ENCODE peak calls at places on chromosome 15, in ten cellular contexts. Y, K, Q, H, W, X, N, D, G and J are unnamed samples.

GRCh38 chr15:26028086-26028740 is 165.1 kb upstream of the ATP10A start:
- DNase-seq in X (no peak), N (no peak), Y (peak), Q (no peak), D (peak), G (no peak), K (no peak), H (peak), W (no peak), J (no peak)

GRCh38 chr15:33069161-33069560 is 125.4 kb downstream of the FMN1 start:
- DNase-seq in G (no peak), Y (peak), N (no peak), W (no peak), K (no peak), Q (no peak), D (no peak), H (no peak), X (no peak), J (no peak)

GRCh38 chr15:95919460-95919859 is 411.0 kb upstream of the NR2F2 start:
- DNase-seq in K (no peak), H (no peak), G (no peak), N (no peak), D (no peak), Q (no peak), W (no peak), X (no peak), Y (no peak), J (no peak)

GRCh38 chr15:56732881-56733130 is 503 bp downstream of the ZNF280D start:
- DNase-seq in Y (no peak), Q (peak), G (no peak), W (no peak), K (no peak), H (no peak), X (no peak), N (no peak), D (no peak), J (peak)

GRCh38 chr15:52133510-52134220 is 21.1 kb upstream of the BCL2L10 start:
- DNase-seq in G (no peak), D (no peak), X (no peak), K (no peak), Q (no peak), H (no peak), W (no peak), Y (no peak), N (no peak), J (no peak)

GRCh38 chr15:22968356-22968755 is 11.8 kb downstream of the CYFIP1 start:
- DNase-seq in Q (peak), H (peak), K (no peak), X (peak), N (no peak), Y (no peak), G (no peak), W (no peak), D (peak), J (no peak)

GRCh38 chr15:52810346-52810745 is 20.2 kb upstream of the ONECUT1 start:
- DNase-seq in K (no peak), G (no peak), W (no peak), N (no peak), Y (no peak), Q (no peak), X (no peak), H (no peak), D (no peak), J (no peak)

GRCh38 chr15:64045774-64046346 is 425 bp downstream of the DAPK2 start:
- DNase-seq in K (peak), X (no peak), Y (no peak), D (no peak), H (no peak), G (peak), N (peak), Q (no peak), W (no peak), J (no peak)

GRCh38 chr15:74799255-74799842 is 13.3 kb upstream of the LMAN1L start:
- DNase-seq in Y (no peak), W (no peak), X (no peak), K (no peak), D (no peak), G (peak), H (no peak), Q (no peak), N (no peak), J (no peak)

GRCh38 chr15:100973351-100974034 is 54.3 kb downstream of the LRRK1 start:
- DNase-seq in X (no peak), W (no peak), H (no peak), G (no peak), K (no peak), Y (peak), Q (no peak), D (no peak), N (no peak), J (no peak)

GRCh38 chr15:41661078-41661528 is 898 bp downstream of the MGA start:
- DNase-seq in G (peak), D (no peak), Y (no peak), K (no peak), Q (no peak), X (no peak), N (no peak), W (no peak), H (no peak), J (no peak)

GRCh38 chr15:92797168-92798052 is 102.7 kb upstream of the CHD2 start:
- DNase-seq in Q (peak), N (no peak), X (peak), W (peak), D (peak), Y (peak), H (peak), G (peak), K (no peak), J (peak)

GRCh38 chr15:20340331-20340811 is 201.2 kb downstream of the GOLGA6L6 start:
- DNase-seq in D (no peak), W (no peak), G (no peak), K (peak), H (no peak), Y (peak), X (no peak), Q (peak), N (no peak), J (no peak)

GRCh38 chr15:69319384-69320375 is 21.0 kb downstream of the PAQR5 start:
- DNase-seq in W (no peak), N (no peak), G (no peak), K (no peak), Y (no peak), Q (no peak), X (no peak), D (no peak), H (no peak), J (no peak)

GRCh38 chr15:70632981-70633380 is 130.4 kb downstream of the UACA start:
- DNase-seq in H (no peak), X (no peak), N (no peak), Y (peak), D (no peak), K (no peak), W (no peak), Q (no peak), G (peak), J (no peak)

GRCh38 chr15:57220220-57220619 is 156.1 kb upstream of the CGNL1 start:
- DNase-seq in Y (no peak), K (no peak), X (peak), H (no peak), Q (peak), G (peak), W (peak), D (no peak), N (no peak), J (no peak)

GRCh38 chr15:74201656-74202420 is 749 bp downstream of the STRA6 start:
- DNase-seq in D (no peak), X (no peak), K (no peak), N (no peak), W (no peak), Y (no peak), Q (peak), G (peak), H (no peak), J (no peak)